ENCODE peak calls at places on chromosomes 3 and 15, in eight cellular contexts. One of them, this sample, is unnamed.

GRCh38 chr3:5479229-5479799 is 291.8 kb downstream of the EDEM1 start:
- DNase-seq in GM03348: no peak
- DNase-seq in NCI-H446: no peak
- DNase-seq in kidney glomerular epithelial cell: peak
- DNase-seq in GM12865: peak
- DNase-seq in T-helper 17 cell: no peak
- DNase-seq in activated gamma-delta T cell: no peak
- DNase-seq in neural crest cell: no peak
- DNase-seq in this sample: no peak

GRCh38 chr3:4153771-4154170 is 149.4 kb upstream of the SETMAR start:
- DNase-seq in GM12865: no peak
- DNase-seq in activated gamma-delta T cell: no peak
- DNase-seq in NCI-H446: no peak
- DNase-seq in GM03348: no peak
- DNase-seq in kidney glomerular epithelial cell: no peak
- DNase-seq in T-helper 17 cell: no peak
- DNase-seq in neural crest cell: no peak
- DNase-seq in this sample: no peak

GRCh38 chr15:60536314-60536713 is 57.4 kb upstream of the ICE2 start:
- DNase-seq in neural crest cell: no peak
- DNase-seq in GM03348: no peak
- DNase-seq in activated gamma-delta T cell: no peak
- DNase-seq in kidney glomerular epithelial cell: no peak
- DNase-seq in T-helper 17 cell: no peak
- DNase-seq in NCI-H446: no peak
- DNase-seq in GM12865: no peak
- DNase-seq in this sample: no peak

GRCh38 chr3:138593488-138594149 is 441 bp downstream of the CEP70 start:
- DNase-seq in neural crest cell: no peak
- DNase-seq in activated gamma-delta T cell: no peak
- DNase-seq in NCI-H446: no peak
- DNase-seq in T-helper 17 cell: no peak
- DNase-seq in GM03348: no peak
- DNase-seq in GM12865: no peak
- DNase-seq in kidney glomerular epithelial cell: no peak
- DNase-seq in this sample: no peak

GRCh38 chr15:66919421-66919820 is 146.0 kb upstream of the SMAD3 start:
- DNase-seq in GM12865: no peak
- DNase-seq in T-helper 17 cell: no peak
- DNase-seq in NCI-H446: no peak
- DNase-seq in kidney glomerular epithelial cell: peak
- DNase-seq in GM03348: no peak
- DNase-seq in activated gamma-delta T cell: no peak
- DNase-seq in neural crest cell: no peak
- DNase-seq in this sample: no peak

GRCh38 chr3:143267984-143268383 is 148.4 kb downstream of the CHST2 start:
- DNase-seq in T-helper 17 cell: no peak
- DNase-seq in kidney glomerular epithelial cell: peak
- DNase-seq in GM12865: no peak
- DNase-seq in activated gamma-delta T cell: no peak
- DNase-seq in neural crest cell: no peak
- DNase-seq in NCI-H446: no peak
- DNase-seq in GM03348: peak
- DNase-seq in this sample: no peak

GRCh38 chr3:55966566-55966965 is 479.5 kb upstream of the WNT5A start:
- DNase-seq in kidney glomerular epithelial cell: no peak
- DNase-seq in NCI-H446: no peak
- DNase-seq in activated gamma-delta T cell: no peak
- DNase-seq in GM03348: no peak
- DNase-seq in neural crest cell: no peak
- DNase-seq in T-helper 17 cell: no peak
- DNase-seq in GM12865: no peak
- DNase-seq in this sample: no peak

GRCh38 chr3:102885289-102885688 is 450.5 kb downstream of the ZPLD1 start:
- DNase-seq in T-helper 17 cell: no peak
- DNase-seq in activated gamma-delta T cell: no peak
- DNase-seq in GM03348: no peak
- DNase-seq in kidney glomerular epithelial cell: no peak
- DNase-seq in NCI-H446: no peak
- DNase-seq in GM12865: no peak
- DNase-seq in neural crest cell: no peak
- DNase-seq in this sample: no peak

GRCh38 chr3:49238274-49239127 is 38.5 kb downstream of the C3orf62 start:
- DNase-seq in activated gamma-delta T cell: no peak
- DNase-seq in GM03348: no peak
- DNase-seq in kidney glomerular epithelial cell: no peak
- DNase-seq in NCI-H446: no peak
- DNase-seq in T-helper 17 cell: no peak
- DNase-seq in neural crest cell: no peak
- DNase-seq in GM12865: peak
- DNase-seq in this sample: no peak

GRCh38 chr15:31367021-31367729 is 40.5 kb downstream of the KLF13 start:
- DNase-seq in GM12865: no peak
- DNase-seq in kidney glomerular epithelial cell: no peak
- DNase-seq in NCI-H446: no peak
- DNase-seq in activated gamma-delta T cell: no peak
- DNase-seq in GM03348: no peak
- DNase-seq in T-helper 17 cell: no peak
- DNase-seq in neural crest cell: no peak
- DNase-seq in this sample: no peak

GRCh38 chr3:52524752-52525661 is 8.7 kb downstream of the NT5DC2 start:
- DNase-seq in GM03348: no peak
- DNase-seq in neural crest cell: no peak
- DNase-seq in activated gamma-delta T cell: no peak
- DNase-seq in GM12865: no peak
- DNase-seq in NCI-H446: no peak
- DNase-seq in kidney glomerular epithelial cell: no peak
- DNase-seq in T-helper 17 cell: no peak
- DNase-seq in this sample: no peak

GRCh38 chr3:59517448-59517847 is 467.6 kb upstream of the CFAP20DC start:
- DNase-seq in kidney glomerular epithelial cell: no peak
- DNase-seq in GM03348: no peak
- DNase-seq in activated gamma-delta T cell: no peak
- DNase-seq in NCI-H446: no peak
- DNase-seq in neural crest cell: no peak
- DNase-seq in GM12865: no peak
- DNase-seq in T-helper 17 cell: no peak
- DNase-seq in this sample: no peak

GRCh38 chr15:33913459-33913858 is 54.8 kb upstream of the CHRM5 start:
- DNase-seq in neural crest cell: no peak
- DNase-seq in GM12865: no peak
- DNase-seq in activated gamma-delta T cell: no peak
- DNase-seq in GM03348: no peak
- DNase-seq in kidney glomerular epithelial cell: no peak
- DNase-seq in T-helper 17 cell: no peak
- DNase-seq in NCI-H446: no peak
- DNase-seq in this sample: no peak

GRCh38 chr3:62318365-62318751 is 55.0 kb downstream of the FEZF2 start:
- DNase-seq in kidney glomerular epithelial cell: no peak
- DNase-seq in NCI-H446: no peak
- DNase-seq in GM12865: peak
- DNase-seq in neural crest cell: no peak
- DNase-seq in activated gamma-delta T cell: no peak
- DNase-seq in GM03348: no peak
- DNase-seq in T-helper 17 cell: no peak
- DNase-seq in this sample: no peak

GRCh38 chr15:57570994-57571393 is 20.7 kb upstream of the MYZAP start:
- DNase-seq in GM12865: no peak
- DNase-seq in GM03348: peak
- DNase-seq in T-helper 17 cell: no peak
- DNase-seq in activated gamma-delta T cell: no peak
- DNase-seq in neural crest cell: no peak
- DNase-seq in kidney glomerular epithelial cell: peak
- DNase-seq in NCI-H446: no peak
- DNase-seq in this sample: no peak

GRCh38 chr15:90706394-90707327 is 10.5 kb upstream of the BLM start:
- DNase-seq in NCI-H446: peak
- DNase-seq in neural crest cell: no peak
- DNase-seq in GM03348: no peak
- DNase-seq in GM12865: no peak
- DNase-seq in T-helper 17 cell: no peak
- DNase-seq in activated gamma-delta T cell: no peak
- DNase-seq in kidney glomerular epithelial cell: no peak
- DNase-seq in this sample: no peak

GRCh38 chr3:169929830-169930519 is 18.6 kb downstream of the SAMD7 start:
- DNase-seq in NCI-H446: no peak
- DNase-seq in GM12865: peak
- DNase-seq in T-helper 17 cell: no peak
- DNase-seq in neural crest cell: no peak
- DNase-seq in activated gamma-delta T cell: no peak
- DNase-seq in kidney glomerular epithelial cell: no peak
- DNase-seq in GM03348: no peak
- DNase-seq in this sample: no peak

GRCh38 chr15:57158589-57158988 is 217.7 kb upstream of the CGNL1 start:
- DNase-seq in neural crest cell: no peak
- DNase-seq in activated gamma-delta T cell: no peak
- DNase-seq in T-helper 17 cell: no peak
- DNase-seq in GM12865: no peak
- DNase-seq in NCI-H446: peak
- DNase-seq in GM03348: peak
- DNase-seq in kidney glomerular epithelial cell: peak
- DNase-seq in this sample: no peak

GRCh38 chr3:126450219-126450618 is 25.5 kb downstream of the ZXDC start:
- DNase-seq in GM12865: no peak
- DNase-seq in neural crest cell: no peak
- DNase-seq in T-helper 17 cell: no peak
- DNase-seq in GM03348: no peak
- DNase-seq in NCI-H446: no peak
- DNase-seq in kidney glomerular epithelial cell: no peak
- DNase-seq in activated gamma-delta T cell: no peak
- DNase-seq in this sample: no peak

GRCh38 chr3:47394140-47394855 is 13.5 kb downstream of the PTPN23 start:
- DNase-seq in GM12865: no peak
- DNase-seq in NCI-H446: no peak
- DNase-seq in neural crest cell: no peak
- DNase-seq in GM03348: peak
- DNase-seq in kidney glomerular epithelial cell: peak
- DNase-seq in T-helper 17 cell: no peak
- DNase-seq in activated gamma-delta T cell: no peak
- DNase-seq in this sample: no peak

GRCh38 chr3:71542548-71543370 is 40.8 kb downstream of the FOXP1 start:
- DNase-seq in activated gamma-delta T cell: no peak
- DNase-seq in neural crest cell: peak
- DNase-seq in T-helper 17 cell: no peak
- DNase-seq in NCI-H446: no peak
- DNase-seq in GM03348: peak
- DNase-seq in GM12865: no peak
- DNase-seq in kidney glomerular epithelial cell: no peak
- DNase-seq in this sample: no peak

GRCh38 chr3:39000008-39000450 is 51.7 kb downstream of the SCN11A start:
- DNase-seq in kidney glomerular epithelial cell: peak
- DNase-seq in neural crest cell: no peak
- DNase-seq in GM12865: peak
- DNase-seq in T-helper 17 cell: no peak
- DNase-seq in activated gamma-delta T cell: no peak
- DNase-seq in GM03348: peak
- DNase-seq in NCI-H446: no peak
- DNase-seq in this sample: no peak

GRCh38 chr3:11847607-11848006 is 922 bp upstream of the TAMM41 start:
- DNase-seq in NCI-H446: no peak
- DNase-seq in activated gamma-delta T cell: no peak
- DNase-seq in GM12865: no peak
- DNase-seq in T-helper 17 cell: no peak
- DNase-seq in GM03348: no peak
- DNase-seq in kidney glomerular epithelial cell: peak
- DNase-seq in neural crest cell: no peak
- DNase-seq in this sample: no peak

GRCh38 chr3:80994767-80995166 is 766.7 kb downstream of the GBE1 start:
- DNase-seq in activated gamma-delta T cell: no peak
- DNase-seq in T-helper 17 cell: no peak
- DNase-seq in GM12865: no peak
- DNase-seq in GM03348: no peak
- DNase-seq in neural crest cell: no peak
- DNase-seq in NCI-H446: no peak
- DNase-seq in kidney glomerular epithelial cell: no peak
- DNase-seq in this sample: no peak

GRCh38 chr3:141407817-141408216 is 39.5 kb downstream of the ZBTB38 start:
- DNase-seq in activated gamma-delta T cell: no peak
- DNase-seq in T-helper 17 cell: no peak
- DNase-seq in neural crest cell: no peak
- DNase-seq in kidney glomerular epithelial cell: no peak
- DNase-seq in GM12865: no peak
- DNase-seq in GM03348: no peak
- DNase-seq in NCI-H446: no peak
- DNase-seq in this sample: no peak

GRCh38 chr15:26867199-26868007 is 541 bp downstream of the GABRA5 start:
- DNase-seq in activated gamma-delta T cell: no peak
- DNase-seq in GM12865: no peak
- DNase-seq in T-helper 17 cell: no peak
- DNase-seq in NCI-H446: no peak
- DNase-seq in neural crest cell: no peak
- DNase-seq in kidney glomerular epithelial cell: no peak
- DNase-seq in GM03348: peak
- DNase-seq in this sample: no peak

GRCh38 chr3:113340785-113341184 is 100.5 kb downstream of the CFAP44 start:
- DNase-seq in neural crest cell: no peak
- DNase-seq in activated gamma-delta T cell: no peak
- DNase-seq in GM03348: no peak
- DNase-seq in NCI-H446: no peak
- DNase-seq in kidney glomerular epithelial cell: no peak
- DNase-seq in GM12865: no peak
- DNase-seq in T-helper 17 cell: no peak
- DNase-seq in this sample: no peak

GRCh38 chr3:171088984-171089754 is 62.6 kb upstream of the SLC2A2 start:
- DNase-seq in GM03348: peak
- DNase-seq in NCI-H446: peak
- DNase-seq in kidney glomerular epithelial cell: peak
- DNase-seq in T-helper 17 cell: no peak
- DNase-seq in neural crest cell: no peak
- DNase-seq in GM12865: no peak
- DNase-seq in activated gamma-delta T cell: no peak
- DNase-seq in this sample: no peak